ENCODE peak calls at places on chromosomes 5 and 9, in six cellular contexts. One of them, this sample, is unnamed.

GRCh38 chr9:7507539-7508251 is 291.9 kb downstream of the DMAC1 start:
- DNase-seq in adrenal gland: no peak
- DNase-seq in A549: no peak
- DNase-seq in ovary: no peak
- DNase-seq in heart left ventricle: peak; percentile 35
- DNase-seq in right lobe of liver: no peak
- DNase-seq in this sample: no peak

GRCh38 chr5:87120518-87121314 is 147.0 kb upstream of the RASA1 start:
- DNase-seq in adrenal gland: no peak
- DNase-seq in A549: peak; percentile 24
- DNase-seq in ovary: no peak
- DNase-seq in heart left ventricle: no peak
- DNase-seq in right lobe of liver: no peak
- DNase-seq in this sample: no peak

GRCh38 chr5:8943301-8943700 is 602.6 kb downstream of the SEMA5A start:
- DNase-seq in adrenal gland: no peak
- DNase-seq in A549: no peak
- DNase-seq in ovary: no peak
- DNase-seq in heart left ventricle: no peak
- DNase-seq in right lobe of liver: no peak
- DNase-seq in this sample: no peak

GRCh38 chr9:14308751-14309140 is 5.2 kb downstream of the NFIB start:
- DNase-seq in adrenal gland: no peak
- DNase-seq in A549: no peak
- DNase-seq in ovary: no peak
- DNase-seq in heart left ventricle: no peak
- DNase-seq in right lobe of liver: no peak
- DNase-seq in this sample: no peak

GRCh38 chr9:95067888-95068287 is 249.6 kb downstream of the FANCC start:
- DNase-seq in adrenal gland: no peak
- DNase-seq in A549: no peak
- DNase-seq in ovary: no peak
- DNase-seq in heart left ventricle: no peak
- DNase-seq in right lobe of liver: no peak
- DNase-seq in this sample: no peak

GRCh38 chr9:130732131-130732530 is 38.6 kb downstream of the EXOSC2 start:
- DNase-seq in adrenal gland: no peak
- DNase-seq in A549: peak; percentile 40
- DNase-seq in ovary: no peak
- DNase-seq in heart left ventricle: no peak
- DNase-seq in right lobe of liver: no peak
- DNase-seq in this sample: no peak

GRCh38 chr5:140608730-140609520 is 24.1 kb downstream of the CD14 start:
- DNase-seq in adrenal gland: peak; percentile 53
- DNase-seq in A549: no peak
- DNase-seq in ovary: no peak
- DNase-seq in heart left ventricle: peak; percentile 38
- DNase-seq in right lobe of liver: no peak
- DNase-seq in this sample: no peak

GRCh38 chr9:69393425-69393824 is 68.4 kb downstream of the ENTREP1 start:
- DNase-seq in adrenal gland: no peak
- DNase-seq in A549: no peak
- DNase-seq in ovary: no peak
- DNase-seq in heart left ventricle: peak; percentile 49
- DNase-seq in right lobe of liver: no peak
- DNase-seq in this sample: no peak

GRCh38 chr9:115551396-115551795 is 433.4 kb upstream of the TNC start:
- DNase-seq in adrenal gland: no peak
- DNase-seq in A549: no peak
- DNase-seq in ovary: no peak
- DNase-seq in heart left ventricle: no peak
- DNase-seq in right lobe of liver: no peak
- DNase-seq in this sample: no peak

GRCh38 chr5:153517105-153517700 is 26.7 kb downstream of the GRIA1 start:
- DNase-seq in adrenal gland: no peak
- DNase-seq in A549: no peak
- DNase-seq in ovary: no peak
- DNase-seq in heart left ventricle: no peak
- DNase-seq in right lobe of liver: no peak
- DNase-seq in this sample: no peak

GRCh38 chr5:149240354-149240998 is 31.2 kb upstream of the AFAP1L1 start:
- DNase-seq in adrenal gland: peak; percentile 21
- DNase-seq in A549: no peak
- DNase-seq in ovary: no peak
- DNase-seq in heart left ventricle: no peak
- DNase-seq in right lobe of liver: no peak
- DNase-seq in this sample: peak; percentile 45

GRCh38 chr5:36875051-36875788 is 1.3 kb upstream of the NIPBL start:
- DNase-seq in adrenal gland: peak; percentile 62
- DNase-seq in A549: peak; percentile 46
- DNase-seq in ovary: peak; percentile 50
- DNase-seq in heart left ventricle: peak; percentile 64
- DNase-seq in right lobe of liver: peak; percentile 60
- DNase-seq in this sample: peak; percentile 78

GRCh38 chr9:138042640-138043039 is 165.1 kb downstream of the CACNA1B start:
- DNase-seq in adrenal gland: no peak
- DNase-seq in A549: no peak
- DNase-seq in ovary: no peak
- DNase-seq in heart left ventricle: no peak
- DNase-seq in right lobe of liver: no peak
- DNase-seq in this sample: no peak

GRCh38 chr5:57488308-57488955 is 5.8 kb upstream of the ACTBL2 start:
- DNase-seq in adrenal gland: peak; percentile 8
- DNase-seq in A549: no peak
- DNase-seq in ovary: no peak
- DNase-seq in heart left ventricle: no peak
- DNase-seq in right lobe of liver: no peak
- DNase-seq in this sample: no peak

GRCh38 chr5:175079707-175080106 is 355.3 kb downstream of the MSX2 start:
- DNase-seq in adrenal gland: peak; percentile 34
- DNase-seq in A549: no peak
- DNase-seq in ovary: no peak
- DNase-seq in heart left ventricle: no peak
- DNase-seq in right lobe of liver: no peak
- DNase-seq in this sample: no peak

GRCh38 chr5:33981408-33982171 is 2.9 kb downstream of the SLC45A2 start:
- DNase-seq in adrenal gland: no peak
- DNase-seq in A549: no peak
- DNase-seq in ovary: no peak
- DNase-seq in heart left ventricle: no peak
- DNase-seq in right lobe of liver: no peak
- DNase-seq in this sample: no peak

GRCh38 chr5:139660916-139661814 is 13.0 kb downstream of the CXXC5 start:
- DNase-seq in adrenal gland: peak; percentile 96
- DNase-seq in A549: peak; percentile 64
- DNase-seq in ovary: peak; percentile 73
- DNase-seq in heart left ventricle: peak; percentile 78
- DNase-seq in right lobe of liver: no peak
- DNase-seq in this sample: peak; percentile 93

GRCh38 chr5:4875942-4876341 is 264.2 kb upstream of the ADAMTS16 start:
- DNase-seq in adrenal gland: no peak
- DNase-seq in A549: no peak
- DNase-seq in ovary: no peak
- DNase-seq in heart left ventricle: no peak
- DNase-seq in right lobe of liver: no peak
- DNase-seq in this sample: no peak

GRCh38 chr9:36074870-36075532 is 38.3 kb downstream of the RECK start:
- DNase-seq in adrenal gland: peak; percentile 85
- DNase-seq in A549: peak; percentile 23
- DNase-seq in ovary: peak; percentile 86
- DNase-seq in heart left ventricle: peak; percentile 85
- DNase-seq in right lobe of liver: peak; percentile 79
- DNase-seq in this sample: peak; percentile 80

GRCh38 chr9:71858812-71859211 is 52.2 kb downstream of the ABHD17B start:
- DNase-seq in adrenal gland: no peak
- DNase-seq in A549: no peak
- DNase-seq in ovary: no peak
- DNase-seq in heart left ventricle: no peak
- DNase-seq in right lobe of liver: no peak
- DNase-seq in this sample: no peak

GRCh38 chr5:131396882-131397281 is 133.0 kb downstream of the CDC42SE2 start:
- DNase-seq in adrenal gland: no peak
- DNase-seq in A549: no peak
- DNase-seq in ovary: no peak
- DNase-seq in heart left ventricle: no peak
- DNase-seq in right lobe of liver: no peak
- DNase-seq in this sample: no peak

DNA sequence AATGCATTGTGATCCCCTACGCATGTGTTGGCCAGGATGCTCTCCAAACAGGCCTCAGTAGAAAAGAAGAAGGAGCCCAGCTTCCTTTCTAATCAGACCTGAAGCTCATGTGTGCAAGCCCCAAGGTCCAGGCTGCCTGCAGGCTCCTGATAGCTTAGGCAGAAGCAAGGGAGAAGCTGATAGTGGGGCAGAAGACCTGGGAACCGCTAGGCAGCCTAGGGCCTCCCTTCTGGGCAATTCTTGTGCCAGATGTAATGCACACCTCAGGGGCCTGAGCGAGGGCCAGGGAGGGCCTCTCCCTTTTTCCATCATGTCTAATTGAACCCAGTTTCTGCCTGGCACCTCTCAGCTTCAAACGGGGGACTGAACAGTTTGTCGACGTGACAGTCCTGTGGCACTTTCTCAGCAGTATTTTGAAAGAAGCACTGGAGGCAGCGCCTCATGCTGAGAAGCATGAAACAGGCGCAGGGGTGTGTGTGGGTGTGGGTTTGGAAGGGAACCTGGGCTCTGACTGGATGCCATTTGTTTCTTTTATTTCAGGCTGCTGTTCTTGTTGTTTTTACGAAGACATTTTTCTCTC is 212.8 kb downstream of the PIK3R1 start:
- DNase-seq in adrenal gland: no peak
- DNase-seq in A549: no peak
- DNase-seq in ovary: no peak
- DNase-seq in heart left ventricle: no peak
- DNase-seq in right lobe of liver: no peak
- DNase-seq in this sample: no peak
- TF ChIP-seq POLR2A in adrenal gland: no peak
- TF ChIP-seq POLR2A in A549: no peak
- TF ChIP-seq POLR2A in ovary: no peak
- TF ChIP-seq POLR2A in heart left ventricle: no peak
- TF ChIP-seq POLR2A in right lobe of liver: no peak
- TF ChIP-seq POLR2A in this sample: no peak

GRCh38 chr5:59790399-59791130 is 103.0 kb downstream of the PDE4D start:
- DNase-seq in adrenal gland: no peak
- DNase-seq in A549: peak; percentile 77
- DNase-seq in ovary: no peak
- DNase-seq in heart left ventricle: no peak
- DNase-seq in right lobe of liver: no peak
- DNase-seq in this sample: no peak
- TF ChIP-seq POLR2A in adrenal gland: no peak
- TF ChIP-seq POLR2A in A549: peak; percentile 15
- TF ChIP-seq POLR2A in ovary: no peak
- TF ChIP-seq POLR2A in heart left ventricle: no peak
- TF ChIP-seq POLR2A in right lobe of liver: no peak
- TF ChIP-seq POLR2A in this sample: no peak

DNA sequence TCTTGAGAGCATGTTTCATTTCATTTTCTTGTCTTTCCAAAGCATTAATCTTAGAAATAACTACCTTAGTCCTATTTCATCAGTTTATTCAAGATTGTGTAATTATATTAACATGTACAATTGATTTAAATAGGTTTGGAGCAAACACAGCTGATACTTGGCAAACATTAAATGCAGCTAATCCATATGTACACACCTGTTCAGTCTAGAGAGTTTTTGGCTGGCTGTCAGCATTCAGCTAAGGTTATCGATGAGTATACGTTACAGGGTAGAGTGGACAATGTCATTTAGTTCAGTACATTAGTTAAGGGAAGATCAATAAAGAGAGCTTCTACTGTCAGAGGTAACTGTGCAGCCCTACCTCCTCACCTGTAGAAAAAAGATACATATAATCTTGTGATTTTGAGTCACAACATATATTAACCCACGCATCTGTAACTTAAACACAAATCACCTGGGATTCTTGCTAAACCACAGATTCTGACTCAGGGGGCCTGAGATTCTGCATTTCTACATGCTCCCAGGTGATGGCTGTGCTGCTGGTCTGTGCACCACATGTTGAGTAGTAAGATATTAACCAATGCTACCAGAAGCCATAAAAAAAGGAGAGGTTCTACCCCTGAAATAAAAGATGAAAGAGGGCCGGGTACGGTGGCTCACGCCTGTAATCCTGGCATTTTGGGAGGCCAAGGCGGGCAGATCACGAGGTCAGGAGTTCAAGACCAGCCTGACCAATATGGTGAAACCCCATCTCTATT is 34.1 kb upstream of the PCA3 start:
- DNase-seq in adrenal gland: no peak
- DNase-seq in A549: no peak
- DNase-seq in ovary: no peak
- DNase-seq in heart left ventricle: no peak
- DNase-seq in right lobe of liver: no peak
- DNase-seq in this sample: no peak
- TF ChIP-seq POLR2A in adrenal gland: no peak
- TF ChIP-seq POLR2A in A549: no peak
- TF ChIP-seq POLR2A in ovary: no peak
- TF ChIP-seq POLR2A in heart left ventricle: no peak
- TF ChIP-seq POLR2A in right lobe of liver: no peak
- TF ChIP-seq POLR2A in this sample: no peak

GRCh38 chr5:76789991-76790571 is 28.7 kb upstream of the F2RL1 start:
- DNase-seq in adrenal gland: no peak
- DNase-seq in A549: peak; percentile 52
- DNase-seq in ovary: no peak
- DNase-seq in heart left ventricle: no peak
- DNase-seq in right lobe of liver: no peak
- DNase-seq in this sample: no peak

GRCh38 chr5:76787237-76787636 is 31.6 kb upstream of the F2RL1 start:
- DNase-seq in adrenal gland: peak; percentile 20
- DNase-seq in A549: peak; percentile 83
- DNase-seq in ovary: peak; percentile 39
- DNase-seq in heart left ventricle: peak; percentile 69
- DNase-seq in right lobe of liver: peak; percentile 79
- DNase-seq in this sample: no peak

GRCh38 chr5:76788362-76788761 is 30.5 kb upstream of the F2RL1 start:
- DNase-seq in adrenal gland: no peak
- DNase-seq in A549: no peak
- DNase-seq in ovary: no peak
- DNase-seq in heart left ventricle: no peak
- DNase-seq in right lobe of liver: peak; percentile 76
- DNase-seq in this sample: no peak

GRCh38 chr5:76791461-76791860 is 27.4 kb upstream of the F2RL1 start:
- DNase-seq in adrenal gland: no peak
- DNase-seq in A549: no peak
- DNase-seq in ovary: no peak
- DNase-seq in heart left ventricle: no peak
- DNase-seq in right lobe of liver: no peak
- DNase-seq in this sample: no peak

DNA sequence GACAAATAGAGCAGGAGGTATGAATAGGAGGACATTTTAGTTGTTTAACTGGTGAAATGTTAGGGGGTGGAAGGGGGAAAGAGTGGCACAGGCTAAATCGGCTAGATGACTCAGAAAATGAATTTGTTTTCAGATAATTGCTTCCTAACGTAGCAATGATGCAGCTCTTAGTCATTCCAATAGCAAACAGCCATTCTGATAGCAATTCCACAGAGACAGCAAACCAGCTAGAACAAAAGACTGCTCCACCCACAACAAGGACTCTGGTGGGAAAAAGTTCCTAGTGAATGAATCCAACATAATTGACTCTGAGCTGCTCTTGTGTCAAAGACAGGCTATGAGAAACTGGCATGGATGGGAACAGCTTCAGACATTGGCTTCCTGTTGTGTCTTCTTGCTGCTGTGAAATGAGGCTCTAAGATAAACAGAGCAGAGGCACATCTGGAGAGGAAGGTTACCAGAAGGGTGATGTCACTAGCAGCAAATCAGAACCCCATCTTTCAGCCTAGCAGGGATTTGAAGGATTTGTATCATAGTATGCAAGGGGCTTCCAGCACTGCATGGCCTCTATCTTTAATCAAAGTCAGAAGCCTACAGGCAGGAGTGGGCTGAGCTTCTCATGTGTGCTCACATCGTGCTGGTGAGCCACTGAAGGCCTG is 28.1 kb upstream of the F2RL1 start:
- DNase-seq in adrenal gland: peak; percentile 48
- DNase-seq in A549: peak; percentile 94
- DNase-seq in ovary: peak; percentile 20
- DNase-seq in heart left ventricle: peak; percentile 25
- DNase-seq in right lobe of liver: no peak
- DNase-seq in this sample: no peak
- TF ChIP-seq POLR2A in adrenal gland: peak; percentile 58
- TF ChIP-seq POLR2A in A549: no peak
- TF ChIP-seq POLR2A in ovary: no peak
- TF ChIP-seq POLR2A in heart left ventricle: peak; percentile 47
- TF ChIP-seq POLR2A in right lobe of liver: no peak
- TF ChIP-seq POLR2A in this sample: no peak